ENCODE peak calls at places on chromosomes 3 and 15, in four cellular contexts. X is H9, S is mesendoderm, Q is H1. C is an unnamed sample.

GRCh38 chr3:129624347-129625070 is 18.0 kb upstream of the PLXND1 start:
- DNase-seq in Q (no peak), X (no peak), S (no peak), C (peak)

GRCh38 chr15:62389887-62390792 is 225.1 kb upstream of the C2CD4B start:
- DNase-seq in X (peak), S (peak), Q (peak), C (peak)

GRCh38 chr3:4735243-4735642 is 242.1 kb downstream of the ITPR1 start:
- DNase-seq in S (no peak), Q (no peak), X (no peak), C (no peak)

GRCh38 chr15:36632196-36632595 is 52.8 kb downstream of the CDIN1 start:
- DNase-seq in Q (no peak), S (peak), X (no peak), C (peak)

GRCh38 chr3:24161841-24162240 is 216.8 kb downstream of the NR1D2 start:
- DNase-seq in S (peak), Q (no peak), X (peak), C (peak)

GRCh38 chr3:30604091-30604490 is 2.3 kb upstream of the TGFBR2 start:
- DNase-seq in S (no peak), Q (no peak), X (no peak), C (peak)

GRCh38 chr3:112579697-112580096 is 17.9 kb downstream of the SLC35A5 start:
- DNase-seq in S (no peak), X (no peak), Q (no peak), C (peak)

GRCh38 chr15:93467327-93467726 is 378.3 kb upstream of the RGMA start:
- DNase-seq in S (peak), X (no peak), Q (no peak), C (no peak)

GRCh38 chr3:39569095-39569494 is 101.6 kb downstream of the MOBP start:
- DNase-seq in Q (no peak), X (no peak), S (no peak), C (no peak)

GRCh38 chr3:110810356-110810755 is 261.3 kb upstream of the NECTIN3 start:
- DNase-seq in Q (no peak), S (no peak), X (no peak), C (peak)

GRCh38 chr3:19688767-19689166 is 245.2 kb downstream of the EFHB start:
- DNase-seq in S (peak), X (no peak), Q (no peak), C (no peak)

GRCh38 chr3:39541917-39542329 is 74.4 kb downstream of the MOBP start:
- DNase-seq in X (no peak), Q (no peak), S (peak), C (peak)

GRCh38 chr15:80105193-80105984 is 45.9 kb downstream of the ZFAND6 start:
- DNase-seq in X (no peak), Q (no peak), S (no peak), C (peak)

GRCh38 chr3:129025691-129026435 is 24.8 kb downstream of the EFCC1 start:
- DNase-seq in Q (no peak), X (no peak), S (no peak), C (no peak)

GRCh38 chr3:70000563-70001081 is 1.1 kb downstream of the SAMMSON start:
- DNase-seq in X (no peak), S (no peak), Q (no peak), C (peak)

GRCh38 chr3:138890555-138891187 is 55.9 kb upstream of the PIK3CB start:
- DNase-seq in S (no peak), X (no peak), Q (no peak), C (no peak)

GRCh38 chr15:49530106-49530505 is 90.5 kb downstream of the FAM227B start:
- DNase-seq in S (no peak), X (no peak), Q (no peak), C (peak)

GRCh38 chr3:124588794-124589193 is 141.5 kb upstream of the UMPS start:
- DNase-seq in S (no peak), X (no peak), Q (no peak), C (no peak)

GRCh38 chr15:71290002-71290401 is 174.7 kb downstream of the THSD4 start:
- DNase-seq in S (peak), Q (no peak), X (no peak), C (no peak)

GRCh38 chr3:168269019-168269418 is 173.3 kb upstream of the GOLIM4 start:
- DNase-seq in S (no peak), X (no peak), Q (no peak), C (no peak)

GRCh38 chr15:74584779-74585178 is 30.9 kb upstream of the CLK3 start:
- DNase-seq in X (no peak), Q (no peak), S (no peak), C (no peak)

GRCh38 chr3:171776839-171777607 is 33.3 kb downstream of the PLD1 start:
- DNase-seq in Q (no peak), X (no peak), S (peak), C (no peak)

GRCh38 chr3:114214542-114215341 is 22.6 kb downstream of the ZNF80 start:
- DNase-seq in S (peak), Q (no peak), X (no peak), C (no peak)

GRCh38 chr15:78065284-78065872 is 12.1 kb downstream of the TBC1D2B start:
- DNase-seq in Q (no peak), X (no peak), S (peak), C (peak)

GRCh38 chr3:21170964-21171363 is 580.0 kb downstream of the ZNF385D start:
- DNase-seq in S (peak), Q (no peak), X (peak), C (no peak)

GRCh38 chr15:25481208-25481862 is 42.5 kb upstream of the UBE3A start:
- DNase-seq in S (peak), X (peak), Q (peak), C (no peak)

GRCh38 chr15:90774731-90775521 is 57.8 kb downstream of the BLM start:
- DNase-seq in Q (no peak), X (no peak), S (no peak), C (peak)

GRCh38 chr3:105828703-105829102 is 40.1 kb downstream of the CBLB start:
- DNase-seq in S (no peak), X (no peak), Q (no peak), C (no peak)

GRCh38 chr15:85444329-85444605 is 63.9 kb downstream of the AKAP13 start:
- DNase-seq in S (no peak), Q (no peak), X (no peak), C (no peak)

GRCh38 chr3:129346690-129347440 is 68.2 kb downstream of the HMCES start:
- DNase-seq in Q (no peak), S (no peak), X (no peak), C (no peak)

GRCh38 chr15:29090617-29091466 is 178.8 kb downstream of the NSMCE3 start:
- DNase-seq in S (peak), Q (peak), X (peak), C (peak)

GRCh38 chr15:72315706-72316370 is 4.1 kb downstream of the CELF6 start:
- DNase-seq in X (peak), S (no peak), Q (peak), C (no peak)

GRCh38 chr15:49669288-49669687 is 48.4 kb downstream of the DTWD1 start:
- DNase-seq in S (peak), X (no peak), Q (no peak), C (no peak)

GRCh38 chr15:88992216-88992615 is 79.0 kb upstream of the MFGE8 start:
- DNase-seq in Q (no peak), X (no peak), S (peak), C (peak)

GRCh38 chr15:88993662-88994061 is 80.5 kb upstream of the MFGE8 start:
- DNase-seq in S (no peak), Q (no peak), X (no peak), C (no peak)

GRCh38 chr15:88994286-88994685 is 81.1 kb upstream of the MFGE8 start:
- DNase-seq in X (no peak), Q (no peak), S (no peak), C (no peak)

GRCh38 chr15:88995449-88995848 is 82.3 kb upstream of the MFGE8 start:
- DNase-seq in Q (no peak), X (no peak), S (peak), C (peak)

DNA sequence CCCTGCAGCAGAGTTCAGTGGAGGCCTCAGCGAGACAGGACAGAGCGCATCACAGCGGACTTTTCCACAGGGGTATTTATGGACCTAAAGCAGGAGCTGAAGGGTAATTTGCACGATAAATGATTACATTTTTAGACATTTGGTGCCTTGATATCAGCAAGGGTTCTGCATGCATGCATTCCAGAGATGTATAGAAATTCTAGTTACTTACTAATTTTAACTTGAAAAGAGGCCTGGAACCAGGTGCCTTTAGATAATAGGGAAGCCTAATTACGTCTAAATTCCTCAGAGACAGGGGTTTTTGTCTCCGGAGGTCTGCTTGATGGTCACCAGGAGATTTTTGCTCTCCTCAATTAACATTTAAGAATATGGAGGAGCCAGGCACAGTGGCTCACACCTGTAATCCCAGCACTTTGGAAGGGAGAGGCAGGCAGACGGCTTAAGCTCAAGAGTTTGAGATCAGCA is 79.8 kb upstream of the MFGE8 start:
- DNase-seq in Q (no peak), X (no peak), S (no peak), C (no peak)
- H3K56ac ChIP-seq in Q (no peak), X (no peak), S (no peak), C (no peak)

GRCh38 chr3:42148086-42148842 is 57.1 kb downstream of the TRAK1 start:
- DNase-seq in X (no peak), S (no peak), Q (no peak), C (no peak)
- H3K4me2 ChIP-seq in X (no peak), S (no peak), Q (peak), C (no peak)

DNA sequence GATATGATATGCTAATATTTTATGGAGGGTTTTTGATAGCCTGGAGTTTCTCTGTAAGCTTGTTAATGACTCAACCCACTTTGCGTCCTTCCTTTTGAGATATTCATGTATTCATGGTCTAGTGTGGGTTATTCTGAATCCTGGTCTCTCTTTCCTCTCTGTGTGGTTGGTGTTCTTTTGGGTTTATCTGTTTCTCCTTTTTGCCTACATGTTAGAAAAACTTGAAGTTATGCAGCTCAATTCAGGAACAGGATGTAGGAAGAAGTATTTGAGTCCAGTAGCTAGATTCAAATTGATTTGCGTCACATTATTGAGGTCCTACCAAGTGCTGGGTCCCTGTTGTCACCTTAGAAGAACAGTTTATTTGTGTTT is 28.1 kb downstream of the CMTM7 start:
- DNase-seq in X (no peak), S (no peak), Q (no peak), C (no peak)
- H3K56ac ChIP-seq in X (no peak), S (peak), Q (no peak), C (no peak)

GRCh38 chr15:39720081-39720480 is 62.6 kb downstream of the FSIP1 start:
- DNase-seq in X (no peak), S (no peak), Q (no peak), C (no peak)
- H3K4me2 ChIP-seq in X (no peak), S (no peak), Q (no peak), C (no peak)

GRCh38 chr3:63870606-63871005 is 6.9 kb downstream of the ATXN7 start:
- DNase-seq in Q (no peak), X (no peak), S (no peak), C (no peak)
- H3K56ac ChIP-seq in Q (no peak), X (no peak), S (no peak), C (no peak)

C was measured in IMR-90.